ENCODE peak calls at places on chromosomes 5 and 9, in six cellular contexts. One of them, this sample, is unnamed.

GRCh38 chr9:77514886-77515711 is 133.0 kb downstream of the GNA14 start:
- DNase-seq in GM12891: no peak
- DNase-seq in CD4-positive, alpha-beta T cell: no peak
- DNase-seq in non-pigmented ciliary epithelial cell: peak; percentile 49
- DNase-seq in stimulated activated CD8-positive, alpha-beta memory T cell treated with anti-CD3 and anti-CD28 coated beads, Interleukin-15, amount 100 ng/mL, for 4 hours: no peak
- DNase-seq in tibial artery: peak; percentile 28
- DNase-seq in this sample: no peak

GRCh38 chr9:131838581-131839280 is 98.9 kb upstream of the RAPGEF1 start:
- DNase-seq in GM12891: no peak
- DNase-seq in CD4-positive, alpha-beta T cell: no peak
- DNase-seq in non-pigmented ciliary epithelial cell: no peak
- DNase-seq in stimulated activated CD8-positive, alpha-beta memory T cell treated with anti-CD3 and anti-CD28 coated beads, Interleukin-15, amount 100 ng/mL, for 4 hours: no peak
- DNase-seq in tibial artery: no peak
- DNase-seq in this sample: no peak

GRCh38 chr5:133669472-133669871 is 57.1 kb upstream of the FSTL4 start:
- DNase-seq in GM12891: no peak
- DNase-seq in CD4-positive, alpha-beta T cell: no peak
- DNase-seq in non-pigmented ciliary epithelial cell: no peak
- DNase-seq in stimulated activated CD8-positive, alpha-beta memory T cell treated with anti-CD3 and anti-CD28 coated beads, Interleukin-15, amount 100 ng/mL, for 4 hours: no peak
- DNase-seq in tibial artery: no peak
- DNase-seq in this sample: no peak

GRCh38 chr9:91483189-91483691 is 59.6 kb upstream of the NFIL3 start:
- DNase-seq in GM12891: no peak
- DNase-seq in CD4-positive, alpha-beta T cell: no peak
- DNase-seq in non-pigmented ciliary epithelial cell: no peak
- DNase-seq in stimulated activated CD8-positive, alpha-beta memory T cell treated with anti-CD3 and anti-CD28 coated beads, Interleukin-15, amount 100 ng/mL, for 4 hours: no peak
- DNase-seq in tibial artery: no peak
- DNase-seq in this sample: no peak

GRCh38 chr5:73902327-73903051 is 276.5 kb downstream of the ARHGEF28 start:
- DNase-seq in GM12891: no peak
- DNase-seq in CD4-positive, alpha-beta T cell: no peak
- DNase-seq in non-pigmented ciliary epithelial cell: peak; percentile 17
- DNase-seq in stimulated activated CD8-positive, alpha-beta memory T cell treated with anti-CD3 and anti-CD28 coated beads, Interleukin-15, amount 100 ng/mL, for 4 hours: no peak
- DNase-seq in tibial artery: no peak
- DNase-seq in this sample: no peak

GRCh38 chr5:88607492-88607891 is 275.5 kb downstream of the MEF2C start:
- DNase-seq in GM12891: no peak
- DNase-seq in CD4-positive, alpha-beta T cell: no peak
- DNase-seq in non-pigmented ciliary epithelial cell: no peak
- DNase-seq in stimulated activated CD8-positive, alpha-beta memory T cell treated with anti-CD3 and anti-CD28 coated beads, Interleukin-15, amount 100 ng/mL, for 4 hours: no peak
- DNase-seq in tibial artery: no peak
- DNase-seq in this sample: no peak

GRCh38 chr9:137853392-137853995 is 24.1 kb upstream of the CACNA1B start:
- DNase-seq in GM12891: no peak
- DNase-seq in CD4-positive, alpha-beta T cell: no peak
- DNase-seq in non-pigmented ciliary epithelial cell: no peak
- DNase-seq in stimulated activated CD8-positive, alpha-beta memory T cell treated with anti-CD3 and anti-CD28 coated beads, Interleukin-15, amount 100 ng/mL, for 4 hours: no peak
- DNase-seq in tibial artery: no peak
- DNase-seq in this sample: no peak

GRCh38 chr9:134226221-134226930 is 62.0 kb upstream of the RNU6ATAC start:
- DNase-seq in GM12891: no peak
- DNase-seq in CD4-positive, alpha-beta T cell: no peak
- DNase-seq in non-pigmented ciliary epithelial cell: no peak
- DNase-seq in stimulated activated CD8-positive, alpha-beta memory T cell treated with anti-CD3 and anti-CD28 coated beads, Interleukin-15, amount 100 ng/mL, for 4 hours: no peak
- DNase-seq in tibial artery: no peak
- DNase-seq in this sample: no peak

GRCh38 chr5:32541241-32541640 is 44.1 kb upstream of the SUB1 start:
- DNase-seq in GM12891: no peak
- DNase-seq in CD4-positive, alpha-beta T cell: no peak
- DNase-seq in non-pigmented ciliary epithelial cell: no peak
- DNase-seq in stimulated activated CD8-positive, alpha-beta memory T cell treated with anti-CD3 and anti-CD28 coated beads, Interleukin-15, amount 100 ng/mL, for 4 hours: no peak
- DNase-seq in tibial artery: no peak
- DNase-seq in this sample: no peak

This sample was measured in CD8-positive, alpha-beta T cell.